ENCODE peak calls at places on chromosome 21, in six cellular contexts. W is lower lobe of right lung, U is HTR-8/SVneo, Q is hypothalamus, J is amygdala, D is esophagus muscularis mucosa. L is an unnamed sample.

GRCh38 chr21:34635307-34635706 is 20.4 kb upstream of the RCAN1 start:
- DNase-seq in W (no peak), U (no peak), Q (no peak), J (no peak), D (no peak), L (no peak)

GRCh38 chr21:39153842-39154241 is 29.4 kb downstream of the PSMG1 start:
- DNase-seq in W (no peak), U (no peak), Q (no peak), J (no peak), D (no peak), L (no peak)

GRCh38 chr21:33578214-33578613 is 10.3 kb downstream of the DONSON start:
- DNase-seq in W (no peak), U (no peak), Q (no peak), J (no peak), D (no peak), L (no peak)

GRCh38 chr21:38440746-38441145 is 57.5 kb downstream of the ERG start:
- DNase-seq in W (no peak), U (peak), Q (no peak), J (no peak), D (no peak), L (no peak)

GRCh38 chr21:42863504-42863870 is 15.9 kb downstream of the WDR4 start:
- DNase-seq in W (no peak), U (no peak), Q (no peak), J (no peak), D (no peak), L (no peak)

GRCh38 chr21:25501996-25502665 is 105.2 kb downstream of the MRPL39 start:
- DNase-seq in W (no peak), U (no peak), Q (no peak), J (no peak), D (no peak), L (no peak)

GRCh38 chr21:18249542-18250152 is 5.0 kb downstream of the CHODL start:
- DNase-seq in W (no peak), U (no peak), Q (no peak), J (no peak), D (no peak), L (no peak)

GRCh38 chr21:37455504-37455911 is 88.9 kb downstream of the DYRK1A start:
- DNase-seq in W (no peak), U (no peak), Q (no peak), J (no peak), D (no peak), L (no peak)

GRCh38 chr21:41952568-41953248 is 1.1 kb downstream of the C2CD2 start:
- DNase-seq in W (no peak), U (no peak), Q (no peak), J (no peak), D (no peak), L (no peak)

GRCh38 chr21:42468511-42469131 is 27.4 kb downstream of the RSPH1 start:
- DNase-seq in W (no peak), U (no peak), Q (no peak), J (no peak), D (no peak), L (no peak)

GRCh38 chr21:43921979-43922945 is 57.2 kb downstream of the AGPAT3 start:
- DNase-seq in W (no peak), U (no peak), Q (no peak), J (no peak), D (no peak), L (no peak)

GRCh38 chr21:45074818-45075605 is 632 bp downstream of the ADARB1 start:
- DNase-seq in W (no peak), U (no peak), Q (no peak), J (no peak), D (no peak), L (no peak)

GRCh38 chr21:42047821-42048613 is 23.1 kb upstream of the UMODL1 start:
- DNase-seq in W (no peak), U (peak), Q (no peak), J (peak), D (no peak), L (no peak)

GRCh38 chr21:43315244-43316137 is 111.4 kb downstream of the SIK1 start:
- DNase-seq in W (no peak), U (no peak), Q (no peak), J (no peak), D (no peak), L (no peak)

GRCh38 chr21:17602874-17603273 is 9.8 kb downstream of the BTG3 start:
- DNase-seq in W (no peak), U (no peak), Q (no peak), J (no peak), D (no peak), L (no peak)

GRCh38 chr21:35637431-35637830 is 422.9 kb downstream of the SETD4 start:
- DNase-seq in W (no peak), U (no peak), Q (no peak), J (no peak), D (peak), L (no peak)

GRCh38 chr21:22791376-22791775 is 1793.2 kb downstream of the NCAM2 start:
- DNase-seq in W (no peak), U (no peak), Q (no peak), J (no peak), D (no peak), L (no peak)

GRCh38 chr21:15631342-15631741 is 98.4 kb upstream of the USP25 start:
- DNase-seq in W (no peak), U (peak), Q (no peak), J (no peak), D (no peak), L (no peak)

GRCh38 chr21:45970674-45971486 is 10.7 kb upstream of the COL6A1 start:
- DNase-seq in W (no peak), U (peak), Q (no peak), J (no peak), D (no peak), L (no peak)

GRCh38 chr21:45990741-45991605 is 9.4 kb downstream of the COL6A1 start:
- DNase-seq in W (peak), U (no peak), Q (no peak), J (no peak), D (no peak), L (peak)

GRCh38 chr21:45511007-45511406 is 31.2 kb downstream of the SLC19A1 start:
- DNase-seq in W (peak), U (no peak), Q (no peak), J (no peak), D (no peak), L (no peak)

GRCh38 chr21:34589511-34590282 is 25.2 kb downstream of the RCAN1 start:
- DNase-seq in W (no peak), U (no peak), Q (no peak), J (no peak), D (no peak), L (no peak)

GRCh38 chr21:38796426-38796825 is 9.3 kb upstream of the ETS2 start:
- DNase-seq in W (no peak), U (no peak), Q (no peak), J (no peak), D (no peak), L (no peak)

GRCh38 chr21:36115138-36115710 is 19.7 kb upstream of the CBR3 start:
- DNase-seq in W (no peak), U (no peak), Q (no peak), J (no peak), D (no peak), L (no peak)

GRCh38 chr21:32578107-32578691 is 7.1 kb downstream of the TCP10L start:
- DNase-seq in W (no peak), U (no peak), Q (no peak), J (no peak), D (no peak), L (no peak)

GRCh38 chr21:35252831-35253230 is 203.7 kb upstream of the RUNX1 start:
- DNase-seq in W (no peak), U (no peak), Q (no peak), J (no peak), D (no peak), L (no peak)

GRCh38 chr21:42117229-42118048 is 46.3 kb downstream of the UMODL1 start:
- DNase-seq in W (peak), U (peak), Q (peak), J (peak), D (no peak), L (no peak)

GRCh38 chr21:37380349-37381323 is 14.1 kb downstream of the DYRK1A start:
- DNase-seq in W (no peak), U (no peak), Q (no peak), J (no peak), D (no peak), L (no peak)

GRCh38 chr21:36718951-36719501 is 20.1 kb downstream of the SIM2 start:
- DNase-seq in W (no peak), U (no peak), Q (no peak), J (peak), D (no peak), L (no peak)

GRCh38 chr21:36747114-36747814 is 48.3 kb downstream of the SIM2 start:
- DNase-seq in W (no peak), U (peak), Q (no peak), J (no peak), D (no peak), L (no peak)

GRCh38 chr21:33514234-33514633 is 22.7 kb upstream of the DNAJC28 start:
- DNase-seq in W (no peak), U (no peak), Q (no peak), J (no peak), D (no peak), L (no peak)

GRCh38 chr21:15064576-15065380 is at the start of gene NRIP1:
- DNase-seq in W (peak), U (peak), Q (peak), J (peak), D (peak), L (no peak)

GRCh38 chr21:41965045-41965444 is 11.2 kb upstream of the C2CD2 start:
- DNase-seq in W (no peak), U (no peak), Q (no peak), J (no peak), D (peak), L (peak)

GRCh38 chr21:25999935-26000582 is 170.5 kb downstream of the APP start:
- DNase-seq in W (no peak), U (no peak), Q (no peak), J (no peak), D (no peak), L (no peak)

GRCh38 chr21:45413922-45414321 is 9.0 kb downstream of the COL18A1 start:
- DNase-seq in W (peak), U (no peak), Q (no peak), J (no peak), D (no peak), L (no peak)

GRCh38 chr21:41634858-41635257 is 126.9 kb upstream of the TMPRSS2 start:
- DNase-seq in W (no peak), U (no peak), Q (no peak), J (no peak), D (no peak), L (no peak)